ENCODE peak calls at places on chromosomes 16 and 17, in ten cellular contexts. V is ELR; P is lower leg skin; S is T-helper 1 cell; L is lung; Z is AG10803; X is GF-D8; M is EL; W is colonic mucosa; C is stimulated activated CD8-positive, alpha-beta memory T cell treated with anti-CD3 and anti-CD28 coated beads, Interleukin-15, amount 100 ng/mL, for 1 hour. O is an unnamed sample.

GRCh38 chr17:9002610-9003354 is 18.5 kb upstream of the NTN1 start:
- DNase-seq in M (no peak), S (no peak), V (no peak), P (no peak), C (no peak), X (no peak), Z (no peak), W (no peak), L (no peak), O (no peak)

GRCh38 chr16:47311738-47312505 is 148.9 kb downstream of the ITFG1 start:
- DNase-seq in Z (peak), P (no peak), W (no peak), X (no peak), V (peak), L (no peak), S (no peak), C (no peak), M (peak), O (no peak)

GRCh38 chr16:19911204-19911603 is 26.6 kb upstream of the GPRC5B start:
- DNase-seq in V (no peak), S (no peak), M (no peak), C (no peak), P (no peak), Z (no peak), W (no peak), L (no peak), X (no peak), O (no peak)

GRCh38 chr16:11136600-11136999 is 119.4 kb downstream of the SOCS1 start:
- DNase-seq in P (no peak), Z (peak), M (peak), W (no peak), S (no peak), L (no peak), C (no peak), V (peak), X (no peak), O (no peak)

GRCh38 chr17:58527306-58527705 is 12.9 kb upstream of the MTMR4 start:
- DNase-seq in C (no peak), W (no peak), V (peak), Z (no peak), P (no peak), L (no peak), M (peak), X (no peak), S (no peak), O (no peak)

GRCh38 chr16:23302045-23302956 is at the start of gene SCNN1B:
- DNase-seq in M (no peak), Z (no peak), C (no peak), W (peak), L (peak), P (no peak), X (no peak), V (no peak), S (no peak), O (no peak)

GRCh38 chr17:50564916-50565315 is 4.4 kb downstream of the CACNA1G start:
- DNase-seq in S (no peak), W (peak), P (peak), M (peak), Z (peak), C (no peak), L (no peak), V (peak), X (no peak), O (no peak)

GRCh38 chr17:3626831-3627565 is 9.1 kb downstream of the SHPK start:
- DNase-seq in X (no peak), C (no peak), L (no peak), M (no peak), Z (peak), V (no peak), W (no peak), S (no peak), P (no peak), O (no peak)

GRCh38 chr16:81214745-81215166 is 23.7 kb upstream of the BCO1 start:
- DNase-seq in X (no peak), M (peak), L (no peak), S (no peak), V (peak), C (no peak), P (no peak), W (no peak), Z (peak), O (no peak)

GRCh38 chr16:49407873-49408565 is 34.4 kb downstream of the C16orf78 start:
- DNase-seq in C (peak), Z (peak), L (peak), X (no peak), M (peak), V (peak), S (peak), P (peak), W (peak), O (peak)

GRCh38 chr17:41984454-41984853 is 17.9 kb downstream of the CNP start:
- DNase-seq in W (no peak), S (no peak), V (no peak), X (no peak), P (no peak), M (no peak), Z (no peak), C (no peak), L (no peak), O (no peak)

GRCh38 chr17:39763046-39763800 is 25.5 kb downstream of the GRB7 start:
- DNase-seq in P (no peak), M (peak), X (no peak), S (no peak), C (no peak), V (peak), L (no peak), W (no peak), Z (peak), O (no peak)

GRCh38 chr16:22120440-22120839 is 28.1 kb downstream of the VWA3A start:
- DNase-seq in X (no peak), V (no peak), C (no peak), Z (no peak), L (no peak), S (no peak), W (no peak), P (no peak), M (no peak), O (no peak)

GRCh38 chr17:40118093-40118492 is 3.7 kb upstream of the MSL1 start:
- DNase-seq in L (no peak), X (peak), M (no peak), P (no peak), C (no peak), Z (no peak), V (no peak), S (no peak), W (no peak), O (no peak)

GRCh38 chr17:39658760-39659159 is 6.4 kb upstream of the TCAP start:
- DNase-seq in X (no peak), W (no peak), C (no peak), Z (no peak), P (no peak), M (no peak), L (no peak), S (no peak), V (no peak), O (no peak)

GRCh38 chr17:57395721-57396321 is 139.5 kb downstream of the MSI2 start:
- DNase-seq in W (no peak), X (no peak), Z (no peak), V (no peak), C (no peak), P (no peak), L (no peak), S (no peak), M (no peak), O (no peak)

GRCh38 chr16:50323335-50324011 is 45.3 kb downstream of the BRD7 start:
- DNase-seq in X (peak), S (no peak), Z (peak), L (no peak), W (no peak), V (peak), C (no peak), P (no peak), M (peak), O (no peak)

GRCh38 chr16:67055712-67056487 is 27.0 kb downstream of the CBFB start:
- DNase-seq in X (no peak), P (no peak), S (no peak), C (no peak), M (peak), L (no peak), W (no peak), V (peak), Z (peak), O (no peak)

GRCh38 chr16:87407511-87408112 is 15.5 kb downstream of the MAP1LC3B start:
- DNase-seq in S (no peak), P (peak), V (peak), W (no peak), C (no peak), L (peak), X (peak), Z (no peak), M (peak), O (no peak)

GRCh38 chr17:78131172-78132085 is 858 bp downstream of the TMC8 start:
- DNase-seq in P (no peak), X (no peak), S (no peak), C (no peak), V (no peak), Z (no peak), W (no peak), M (no peak), L (no peak), O (no peak)

GRCh38 chr16:83953796-83954576 is 946 bp downstream of the OSGIN1 start:
- DNase-seq in X (no peak), W (peak), S (no peak), C (no peak), M (peak), P (peak), V (peak), L (no peak), Z (peak), O (no peak)

GRCh38 chr16:70702624-70703023 is 16.8 kb upstream of the MTSS2 start:
- DNase-seq in Z (no peak), V (no peak), W (no peak), M (no peak), C (no peak), L (no peak), X (no peak), P (no peak), S (no peak), O (no peak)

GRCh38 chr17:36680701-36681202 is 79.4 kb downstream of the MRM1 start:
- DNase-seq in Z (no peak), L (no peak), S (no peak), M (no peak), P (no peak), W (no peak), C (no peak), X (no peak), V (no peak), O (no peak)

GRCh38 chr17:59451706-59452105 is 113.7 kb upstream of the DHX40 start:
- DNase-seq in Z (peak), L (no peak), C (no peak), P (no peak), V (peak), X (no peak), M (peak), S (no peak), W (no peak), O (no peak)

GRCh38 chr17:17375826-17376225 is 72.7 kb downstream of the NT5M start:
- DNase-seq in X (no peak), V (no peak), W (no peak), S (no peak), Z (peak), M (no peak), L (no peak), P (no peak), C (no peak), O (no peak)

GRCh38 chr16:56140645-56141044 is 50.6 kb upstream of the GNAO1 start:
- DNase-seq in Z (no peak), V (no peak), W (no peak), X (no peak), L (no peak), S (no peak), C (no peak), P (no peak), M (no peak), O (no peak)

GRCh38 chr16:2063861-2064260 is 16.1 kb downstream of the TSC2 start:
- DNase-seq in S (no peak), M (no peak), P (no peak), L (no peak), X (no peak), C (no peak), V (no peak), W (no peak), Z (no peak), O (no peak)

GRCh38 chr16:87074635-87075318 is 242.4 kb downstream of the C16orf95 start:
- DNase-seq in V (no peak), Z (no peak), P (no peak), W (no peak), L (no peak), S (no peak), C (no peak), X (no peak), M (no peak), O (no peak)

GRCh38 chr17:63395075-63395815 is 50.9 kb downstream of the CYB561 start:
- DNase-seq in S (no peak), L (no peak), P (no peak), V (peak), Z (peak), X (no peak), M (peak), C (no peak), W (no peak), O (no peak)

GRCh38 chr17:8744086-8744781 is 402 bp downstream of the CCDC42 start:
- DNase-seq in L (no peak), P (no peak), X (no peak), Z (no peak), M (no peak), W (no peak), V (no peak), C (no peak), S (no peak), O (no peak)

GRCh38 chr16:85359147-85359822 is 247.0 kb upstream of the CIBAR2 start:
- DNase-seq in M (no peak), V (peak), W (no peak), L (no peak), S (no peak), Z (peak), C (no peak), X (no peak), P (no peak), O (no peak)

GRCh38 chr16:54957403-54957802 is 26.7 kb downstream of the IRX5 start:
- DNase-seq in L (no peak), P (no peak), S (no peak), M (peak), Z (no peak), V (peak), C (no peak), X (no peak), W (peak), O (no peak)

GRCh38 chr17:27333410-27333980 is 39.6 kb downstream of the WSB1 start:
- DNase-seq in W (no peak), X (no peak), V (no peak), S (no peak), Z (no peak), M (no peak), C (no peak), P (no peak), L (no peak), O (no peak)

GRCh38 chr17:34980681-34981537 is 597 bp downstream of the LIG3 start:
- DNase-seq in M (peak), S (peak), Z (peak), X (peak), V (peak), L (peak), C (peak), P (peak), W (peak), O (no peak)

GRCh38 chr17:41777157-41777578 is 9.3 kb downstream of the JUP start:
- DNase-seq in V (no peak), C (no peak), S (no peak), L (no peak), Z (peak), W (no peak), X (no peak), P (no peak), M (no peak), O (no peak)

O was measured in omental fat pad.